ENCODE peak calls at places on chromosomes 2 and 18, in six cellular contexts. G is activated CD4-positive, alpha-beta T cell treated with anti-CD3 and anti-CD28 coated beads, Interleukin-2, amount 50 U/mL, for 1 hour; J is stimulated activated naive B cell treated with anti-CD40 and anti-IgM and Interleukin-4, amounts not matched to agents 10 μg/mL and 1 μg/mL and 100 μg/mL, for 72 hours; M is CD4-positive, CD25-positive, alpha-beta regulatory T cell; V is HEK293T; B is T-helper 2 cell. Z is an unnamed sample.

GRCh38 chr2:239048771-239049170 is 200.9 kb downstream of the TWIST2 start:
- DNase-seq in G (no peak), J (no peak), M (no peak), V (no peak), B (no peak), Z (no peak)

GRCh38 chr2:37641582-37642111 is 29.8 kb downstream of the CDC42EP3 start:
- DNase-seq in G (no peak), J (no peak), M (no peak), V (no peak), B (no peak), Z (no peak)

GRCh38 chr2:23587330-23587729 is 202.4 kb downstream of the KLHL29 start:
- DNase-seq in G (no peak), J (no peak), M (no peak), V (no peak), B (no peak), Z (no peak)

GRCh38 chr2:117949800-117950199 is 64.1 kb downstream of the CCDC93 start:
- DNase-seq in G (no peak), J (no peak), M (no peak), V (no peak), B (no peak), Z (no peak)

GRCh38 chr2:72998724-72999123 is 72.8 kb downstream of the SFXN5 start:
- DNase-seq in G (no peak), J (no peak), M (no peak), V (no peak), B (no peak), Z (no peak)

GRCh38 chr18:23191952-23192662 is 56.8 kb downstream of the CABLES1 start:
- DNase-seq in G (no peak), J (no peak), M (no peak), V (no peak), B (no peak), Z (no peak)

GRCh38 chr18:5746844-5747243 is 148.5 kb downstream of the TMEM200C start:
- DNase-seq in G (no peak), J (no peak), M (no peak), V (no peak), B (no peak), Z (no peak)

GRCh38 chr2:38268691-38269309 is 108.3 kb downstream of the ATL2 start:
- DNase-seq in G (no peak), J (no peak), M (no peak), V (no peak), B (no peak), Z (no peak)

GRCh38 chr2:82333697-82334096 is 2029.1 kb upstream of the LRRTM1 start:
- DNase-seq in G (no peak), J (no peak), M (no peak), V (no peak), B (no peak), Z (no peak)

GRCh38 chr2:105734762-105735538 is 9.8 kb upstream of the NCK2 start:
- DNase-seq in G (no peak), J (no peak), M (no peak), V (no peak), B (no peak), Z (no peak)

GRCh38 chr2:17455343-17455742 is 62.9 kb downstream of the RAD51AP2 start:
- DNase-seq in G (no peak), J (no peak), M (no peak), V (no peak), B (no peak), Z (no peak)

Z was measured in germinal center.